ENCODE peak calls at places on chromosomes 16 and 17, in four cellular contexts. One of them, this sample, is unnamed.

GRCh38 chr16:17497648-17498047 is 26.9 kb upstream of the XYLT1 start:
- DNase-seq in prostate gland: no peak
- DNase-seq in cardiac fibroblast: no peak
- DNase-seq in Panc1: no peak
- DNase-seq in this sample: no peak

GRCh38 chr17:79242873-79243602 is 168.4 kb downstream of the ENGASE start:
- DNase-seq in prostate gland: no peak
- DNase-seq in cardiac fibroblast: no peak
- DNase-seq in Panc1: no peak
- DNase-seq in this sample: no peak

GRCh38 chr16:31105677-31106213 is 2.4 kb upstream of the BCKDK start:
- DNase-seq in prostate gland: peak; percentile 56
- DNase-seq in cardiac fibroblast: peak; percentile 66
- DNase-seq in Panc1: no peak
- DNase-seq in this sample: peak; percentile 69

GRCh38 chr16:67013238-67013822 is 15.6 kb upstream of the CBFB start:
- DNase-seq in prostate gland: no peak
- DNase-seq in cardiac fibroblast: no peak
- DNase-seq in Panc1: no peak
- DNase-seq in this sample: no peak

GRCh38 chr16:57694556-57695377 is at the start of gene DRC7:
- DNase-seq in prostate gland: no peak
- DNase-seq in cardiac fibroblast: peak; percentile 50
- DNase-seq in Panc1: no peak
- DNase-seq in this sample: no peak

GRCh38 chr17:56297142-56297541 is 143.9 kb downstream of the ANKFN1 start:
- DNase-seq in prostate gland: no peak
- DNase-seq in cardiac fibroblast: no peak
- DNase-seq in Panc1: no peak
- DNase-seq in this sample: no peak

GRCh38 chr17:30956764-30957374 is 14.0 kb upstream of the RNF135 start:
- DNase-seq in prostate gland: no peak
- DNase-seq in cardiac fibroblast: peak; percentile 19
- DNase-seq in Panc1: no peak
- DNase-seq in this sample: no peak

GRCh38 chr17:792277-792676 is 10.1 kb downstream of the MRM3 start:
- DNase-seq in prostate gland: no peak
- DNase-seq in cardiac fibroblast: no peak
- DNase-seq in Panc1: no peak
- DNase-seq in this sample: no peak

GRCh38 chr16:56855936-56856335 is 9.1 kb upstream of the SLC12A3 start:
- DNase-seq in prostate gland: no peak
- DNase-seq in cardiac fibroblast: no peak
- DNase-seq in Panc1: no peak
- DNase-seq in this sample: no peak

GRCh38 chr17:57077000-57077399 is 8.0 kb upstream of the AKAP1 start:
- DNase-seq in prostate gland: no peak
- DNase-seq in cardiac fibroblast: no peak
- DNase-seq in Panc1: no peak
- DNase-seq in this sample: no peak

GRCh38 chr16:57941016-57941656 is 29.8 kb downstream of the CNGB1 start:
- DNase-seq in prostate gland: peak; percentile 91
- DNase-seq in cardiac fibroblast: peak; percentile 28
- DNase-seq in Panc1: no peak
- DNase-seq in this sample: no peak

GRCh38 chr16:89706446-89707260 is 5.1 kb upstream of the SPATA2L start:
- DNase-seq in prostate gland: no peak
- DNase-seq in cardiac fibroblast: no peak
- DNase-seq in Panc1: no peak
- DNase-seq in this sample: no peak

GRCh38 chr16:12569061-12569460 is 234.6 kb downstream of the CPPED1 start:
- DNase-seq in prostate gland: no peak
- DNase-seq in cardiac fibroblast: no peak
- DNase-seq in Panc1: no peak
- DNase-seq in this sample: no peak

GRCh38 chr17:77182773-77183172 is 42.0 kb downstream of the SEC14L1 start:
- DNase-seq in prostate gland: no peak
- DNase-seq in cardiac fibroblast: no peak
- DNase-seq in Panc1: no peak
- DNase-seq in this sample: no peak

GRCh38 chr16:27374231-27374793 is 27.7 kb upstream of the IL21R start:
- DNase-seq in prostate gland: no peak
- DNase-seq in cardiac fibroblast: no peak
- DNase-seq in Panc1: no peak
- DNase-seq in this sample: no peak

GRCh38 chr16:49427771-49428170 is 54.2 kb downstream of the C16orf78 start:
- DNase-seq in prostate gland: no peak
- DNase-seq in cardiac fibroblast: no peak
- DNase-seq in Panc1: no peak
- DNase-seq in this sample: no peak

GRCh38 chr16:27432600-27432957 is 30.6 kb downstream of the IL21R start:
- DNase-seq in prostate gland: no peak
- DNase-seq in cardiac fibroblast: peak; percentile 58
- DNase-seq in Panc1: no peak
- DNase-seq in this sample: no peak

GRCh38 chr17:49343273-49343672 is 18.8 kb downstream of the ZNF652 start:
- DNase-seq in prostate gland: no peak
- DNase-seq in cardiac fibroblast: peak; percentile 49
- DNase-seq in Panc1: no peak
- DNase-seq in this sample: no peak

GRCh38 chr17:62765351-62765750 is 42.8 kb downstream of the MARCHF10 start:
- DNase-seq in prostate gland: no peak
- DNase-seq in cardiac fibroblast: no peak
- DNase-seq in Panc1: no peak
- DNase-seq in this sample: no peak

GRCh38 chr16:54938351-54939346 is 8.0 kb downstream of the IRX5 start:
- DNase-seq in prostate gland: peak; percentile 54
- DNase-seq in cardiac fibroblast: no peak
- DNase-seq in Panc1: no peak
- DNase-seq in this sample: no peak

GRCh38 chr17:29622337-29623282 is at the start of gene CORO6:
- DNase-seq in prostate gland: no peak
- DNase-seq in cardiac fibroblast: peak; percentile 47
- DNase-seq in Panc1: no peak
- DNase-seq in this sample: peak; percentile 56

GRCh38 chr17:48101012-48101720 is at the start of gene CBX1:
- DNase-seq in prostate gland: peak; percentile 88
- DNase-seq in cardiac fibroblast: peak; percentile 95
- DNase-seq in Panc1: peak; percentile 72
- DNase-seq in this sample: peak; percentile 93

GRCh38 chr16:69443809-69444611 is 19.6 kb downstream of the CYB5B start:
- DNase-seq in prostate gland: peak; percentile 28
- DNase-seq in cardiac fibroblast: peak; percentile 72
- DNase-seq in Panc1: peak; percentile 15
- DNase-seq in this sample: peak; percentile 13

DNA sequence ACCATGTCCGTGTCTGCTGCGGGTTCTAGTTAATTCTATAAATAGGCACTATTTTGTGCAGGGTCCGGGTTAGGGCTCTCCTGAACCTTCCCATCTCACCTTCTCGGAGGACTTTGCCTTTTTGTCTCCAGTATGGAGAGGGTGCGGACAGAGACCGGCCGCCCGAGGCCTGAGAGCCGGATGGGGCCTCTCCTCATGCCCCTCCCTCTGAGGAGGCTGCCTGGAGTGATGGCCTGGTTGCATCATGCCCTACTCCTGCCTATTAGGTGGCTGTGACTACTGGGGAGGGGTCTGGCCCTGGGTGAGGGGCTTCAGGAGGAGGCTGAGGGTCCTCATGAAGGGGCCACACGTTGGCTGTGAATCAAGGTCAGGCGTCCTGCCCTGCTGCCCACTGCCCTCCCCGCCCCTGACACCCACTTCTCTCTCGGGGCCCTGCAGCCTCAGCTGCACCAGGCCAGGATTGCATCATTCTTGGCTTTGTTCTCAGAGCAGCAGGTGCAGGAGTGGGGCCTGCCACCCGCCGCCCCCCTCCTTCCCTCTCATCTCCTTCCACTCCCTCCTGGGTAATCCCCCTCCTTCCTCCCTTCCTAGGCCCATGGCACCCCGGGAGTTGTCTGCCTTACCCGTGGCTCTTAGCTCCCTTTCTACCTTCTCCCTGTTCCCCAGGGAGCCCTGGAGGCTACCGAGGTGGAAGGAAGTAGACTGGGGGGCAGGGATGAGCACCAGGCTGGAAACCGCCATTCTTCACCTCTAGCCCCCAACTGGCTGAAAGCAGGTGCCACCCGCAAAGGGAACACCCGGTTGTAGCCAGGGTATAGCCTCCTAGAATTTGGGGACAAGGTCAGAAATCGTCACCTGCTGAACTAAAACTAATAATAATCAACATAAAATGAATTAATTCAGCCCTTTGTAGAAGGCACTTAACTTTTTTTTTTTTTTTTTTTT is 12.7 kb upstream of the ARHGAP23 start:
- DNase-seq in prostate gland: no peak
- DNase-seq in cardiac fibroblast: peak; percentile 66
- DNase-seq in Panc1: no peak
- DNase-seq in this sample: no peak
- H3K4me3 ChIP-seq in prostate gland: no peak overlapping the region
- H3K4me3 ChIP-seq in cardiac fibroblast: peak overlapping the region; percentile 49
- H3K4me3 ChIP-seq in Panc1: peak overlapping the region; percentile 26
- H3K4me3 ChIP-seq in this sample: no peak overlapping the region

GRCh38 chr16:29663020-29663828 is at the start of gene SPN:
- DNase-seq in prostate gland: no peak
- DNase-seq in cardiac fibroblast: no peak
- DNase-seq in Panc1: no peak
- DNase-seq in this sample: peak; percentile 72
- H3K4me3 ChIP-seq in prostate gland: no peak within 1 kb of the TSS
- H3K4me3 ChIP-seq in cardiac fibroblast: no peak within 1 kb of the TSS
- H3K4me3 ChIP-seq in Panc1: no peak within 1 kb of the TSS
- H3K4me3 ChIP-seq in this sample: peak within 1 kb of the TSS; percentile 90

DNA sequence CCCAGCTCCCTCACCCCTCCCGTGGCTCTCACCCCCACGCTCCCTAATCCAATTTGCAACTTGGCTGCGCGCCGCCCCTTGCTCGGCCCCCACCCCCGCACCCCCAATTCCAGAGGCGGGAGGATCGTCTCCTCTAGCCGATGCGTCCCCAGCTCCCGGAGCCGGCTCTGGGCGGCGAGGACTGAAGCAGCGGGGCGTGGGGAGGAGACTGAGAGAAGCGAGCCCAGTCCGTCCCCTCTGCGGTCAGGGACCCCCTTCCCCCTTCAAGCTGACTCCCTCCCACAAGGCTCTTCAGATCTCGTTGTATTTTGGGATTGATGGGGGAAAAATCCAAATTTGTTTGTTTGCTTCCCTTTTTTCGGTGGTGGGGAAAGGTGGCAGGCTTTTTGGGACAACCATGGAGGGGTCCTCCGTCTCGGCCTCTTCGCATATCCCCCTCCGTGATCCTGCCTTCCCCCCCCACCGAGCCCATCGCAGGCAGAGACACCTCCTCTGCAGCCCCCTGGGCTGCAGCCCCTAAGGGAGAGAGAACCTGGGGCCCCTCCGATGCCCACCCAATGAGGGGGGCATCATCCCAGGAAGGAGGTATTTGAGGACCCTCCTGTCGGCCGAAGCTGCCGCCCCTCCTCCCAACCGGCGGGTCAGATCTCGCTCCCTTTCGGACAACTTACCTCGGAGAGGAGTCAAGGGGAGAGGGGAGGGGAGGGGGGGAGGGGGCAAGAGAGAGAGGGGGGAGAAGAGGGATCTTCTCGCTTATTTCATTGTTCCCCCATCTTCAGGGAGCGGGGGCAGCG is 466 bp downstream of the NEUROD2 start:
- DNase-seq in prostate gland: no peak
- DNase-seq in cardiac fibroblast: no peak
- DNase-seq in Panc1: no peak
- DNase-seq in this sample: no peak
- H3K4me3 ChIP-seq in prostate gland: peak overlapping the region; percentile 8
- H3K4me3 ChIP-seq in cardiac fibroblast: no peak overlapping the region
- H3K4me3 ChIP-seq in Panc1: no peak overlapping the region
- H3K4me3 ChIP-seq in this sample: no peak overlapping the region

GRCh38 chr17:64775701-64776570 is 113.8 kb upstream of the SMURF2 start:
- DNase-seq in prostate gland: no peak
- DNase-seq in cardiac fibroblast: no peak
- DNase-seq in Panc1: no peak
- DNase-seq in this sample: no peak
- H3K4me3 ChIP-seq in prostate gland: no peak overlapping the region
- H3K4me3 ChIP-seq in cardiac fibroblast: no peak overlapping the region
- H3K4me3 ChIP-seq in Panc1: no peak overlapping the region
- H3K4me3 ChIP-seq in this sample: no peak overlapping the region

GRCh38 chr17:52754838-52755237 is 596.3 kb upstream of the CA10 start:
- DNase-seq in prostate gland: no peak
- DNase-seq in cardiac fibroblast: no peak
- DNase-seq in Panc1: no peak
- DNase-seq in this sample: no peak

GRCh38 chr17:52756739-52757138 is 598.2 kb upstream of the CA10 start:
- DNase-seq in prostate gland: no peak
- DNase-seq in cardiac fibroblast: no peak
- DNase-seq in Panc1: no peak
- DNase-seq in this sample: no peak

GRCh38 chr17:52751051-52751450 is 592.5 kb upstream of the CA10 start:
- DNase-seq in prostate gland: no peak
- DNase-seq in cardiac fibroblast: no peak
- DNase-seq in Panc1: no peak
- DNase-seq in this sample: no peak
- H3K4me3 ChIP-seq in prostate gland: no peak overlapping the region
- H3K4me3 ChIP-seq in cardiac fibroblast: no peak overlapping the region
- H3K4me3 ChIP-seq in Panc1: no peak overlapping the region
- H3K4me3 ChIP-seq in this sample: no peak overlapping the region

GRCh38 chr16:1940273-1941161 is 2.5 kb downstream of the MSRB1 start:
- DNase-seq in prostate gland: no peak
- DNase-seq in cardiac fibroblast: no peak
- DNase-seq in Panc1: no peak
- DNase-seq in this sample: no peak

GRCh38 chr16:1941924-1942809 is 832 bp downstream of the MSRB1 start:
- DNase-seq in prostate gland: no peak
- DNase-seq in cardiac fibroblast: peak; percentile 53
- DNase-seq in Panc1: no peak
- DNase-seq in this sample: peak; percentile 61

GRCh38 chr16:1942810-1943726 is at the start of gene MSRB1:
- DNase-seq in prostate gland: peak; percentile 100
- DNase-seq in cardiac fibroblast: peak; percentile 98
- DNase-seq in Panc1: no peak
- DNase-seq in this sample: peak; percentile 99

GRCh38 chr16:1938910-1939309 is 4.1 kb downstream of the MSRB1 start:
- DNase-seq in prostate gland: no peak
- DNase-seq in cardiac fibroblast: no peak
- DNase-seq in Panc1: no peak
- DNase-seq in this sample: no peak

GRCh38 chr16:1941162-1941923 is 1.7 kb downstream of the MSRB1 start:
- DNase-seq in prostate gland: no peak
- DNase-seq in cardiac fibroblast: no peak
- DNase-seq in Panc1: no peak
- DNase-seq in this sample: no peak
- H3K4me3 ChIP-seq in prostate gland: no peak overlapping the region
- H3K4me3 ChIP-seq in cardiac fibroblast: peak overlapping the region; percentile 86
- H3K4me3 ChIP-seq in Panc1: no peak overlapping the region
- H3K4me3 ChIP-seq in this sample: no peak overlapping the region